ENCODE peak calls at places on chromosomes 4 and X, in eight cellular contexts. One of them, this sample, is unnamed.

GRCh38 chr4:184617611-184618196 is 31.5 kb downstream of the CASP3 start:
- DNase-seq in cardiac muscle cell: no peak
- DNase-seq in adrenal gland: no peak
- DNase-seq in astrocyte: no peak
- DNase-seq in thoracic aorta: no peak
- DNase-seq in IMR-90: no peak
- DNase-seq in dorsolateral prefrontal cortex: no peak
- DNase-seq in uterus: no peak
- DNase-seq in this sample: no peak

GRCh38 chr4:66330125-66330524 is 659.8 kb upstream of the EPHA5 start:
- DNase-seq in cardiac muscle cell: no peak
- DNase-seq in adrenal gland: no peak
- DNase-seq in astrocyte: peak
- DNase-seq in thoracic aorta: no peak
- DNase-seq in IMR-90: no peak
- DNase-seq in dorsolateral prefrontal cortex: no peak
- DNase-seq in uterus: no peak
- DNase-seq in this sample: no peak

GRCh38 chr4:122458625-122459024 is 2.1 kb upstream of the IL2 start:
- DNase-seq in cardiac muscle cell: peak
- DNase-seq in adrenal gland: no peak
- DNase-seq in astrocyte: peak
- DNase-seq in thoracic aorta: no peak
- DNase-seq in IMR-90: peak
- DNase-seq in dorsolateral prefrontal cortex: no peak
- DNase-seq in uterus: no peak
- DNase-seq in this sample: peak

GRCh38 chrX:85112270-85112669 is 108.6 kb downstream of the APOOL start:
- DNase-seq in cardiac muscle cell: no peak
- DNase-seq in adrenal gland: no peak
- DNase-seq in astrocyte: no peak
- DNase-seq in thoracic aorta: no peak
- DNase-seq in IMR-90: no peak
- DNase-seq in dorsolateral prefrontal cortex: no peak
- DNase-seq in uterus: no peak
- DNase-seq in this sample: no peak

GRCh38 chr4:105192910-105193309 is 46.2 kb downstream of the TET2 start:
- DNase-seq in cardiac muscle cell: no peak
- DNase-seq in adrenal gland: no peak
- DNase-seq in astrocyte: no peak
- DNase-seq in thoracic aorta: no peak
- DNase-seq in IMR-90: no peak
- DNase-seq in dorsolateral prefrontal cortex: no peak
- DNase-seq in uterus: no peak
- DNase-seq in this sample: no peak

GRCh38 chrX:39957816-39958561 is 139.8 kb downstream of the BCOR start:
- DNase-seq in cardiac muscle cell: no peak
- DNase-seq in adrenal gland: no peak
- DNase-seq in astrocyte: peak
- DNase-seq in thoracic aorta: no peak
- DNase-seq in IMR-90: peak
- DNase-seq in dorsolateral prefrontal cortex: no peak
- DNase-seq in uterus: no peak
- DNase-seq in this sample: no peak

GRCh38 chr4:3387943-3388348 is 53.8 kb upstream of the HGFAC start:
- DNase-seq in cardiac muscle cell: peak
- DNase-seq in adrenal gland: peak
- DNase-seq in astrocyte: peak
- DNase-seq in thoracic aorta: peak
- DNase-seq in IMR-90: peak
- DNase-seq in dorsolateral prefrontal cortex: peak
- DNase-seq in uterus: peak
- DNase-seq in this sample: peak

GRCh38 chr4:88999392-88999791 is 57.6 kb downstream of the FAM13A start:
- DNase-seq in cardiac muscle cell: no peak
- DNase-seq in adrenal gland: no peak
- DNase-seq in astrocyte: no peak
- DNase-seq in thoracic aorta: no peak
- DNase-seq in IMR-90: no peak
- DNase-seq in dorsolateral prefrontal cortex: no peak
- DNase-seq in uterus: no peak
- DNase-seq in this sample: no peak

GRCh38 chr4:23966720-23967119 is 76.9 kb upstream of the PPARGC1A start:
- DNase-seq in cardiac muscle cell: peak
- DNase-seq in adrenal gland: no peak
- DNase-seq in astrocyte: no peak
- DNase-seq in thoracic aorta: no peak
- DNase-seq in IMR-90: no peak
- DNase-seq in dorsolateral prefrontal cortex: no peak
- DNase-seq in uterus: no peak
- DNase-seq in this sample: no peak

GRCh38 chr4:116788723-116789122 is 296.7 kb downstream of the TRAM1L1 start:
- DNase-seq in cardiac muscle cell: no peak
- DNase-seq in adrenal gland: no peak
- DNase-seq in astrocyte: no peak
- DNase-seq in thoracic aorta: no peak
- DNase-seq in IMR-90: no peak
- DNase-seq in dorsolateral prefrontal cortex: no peak
- DNase-seq in uterus: no peak
- DNase-seq in this sample: no peak

GRCh38 chr4:48949086-48949485 is 37.0 kb upstream of the CWH43 start:
- DNase-seq in cardiac muscle cell: no peak
- DNase-seq in adrenal gland: no peak
- DNase-seq in astrocyte: no peak
- DNase-seq in thoracic aorta: no peak
- DNase-seq in IMR-90: no peak
- DNase-seq in dorsolateral prefrontal cortex: no peak
- DNase-seq in uterus: no peak
- DNase-seq in this sample: no peak

GRCh38 chrX:44876076-44876475 is 3.1 kb downstream of the KDM6A start:
- DNase-seq in cardiac muscle cell: no peak
- DNase-seq in adrenal gland: no peak
- DNase-seq in astrocyte: peak
- DNase-seq in thoracic aorta: no peak
- DNase-seq in IMR-90: peak
- DNase-seq in dorsolateral prefrontal cortex: no peak
- DNase-seq in uterus: no peak
- DNase-seq in this sample: no peak

GRCh38 chr4:124177647-124178425 is 534.7 kb downstream of the ANKRD50 start:
- DNase-seq in cardiac muscle cell: no peak
- DNase-seq in adrenal gland: no peak
- DNase-seq in astrocyte: peak
- DNase-seq in thoracic aorta: no peak
- DNase-seq in IMR-90: peak
- DNase-seq in dorsolateral prefrontal cortex: no peak
- DNase-seq in uterus: no peak
- DNase-seq in this sample: peak

GRCh38 chr4:108301583-108302256 is 133.0 kb upstream of the LEF1 start:
- DNase-seq in cardiac muscle cell: no peak
- DNase-seq in adrenal gland: no peak
- DNase-seq in astrocyte: no peak
- DNase-seq in thoracic aorta: no peak
- DNase-seq in IMR-90: no peak
- DNase-seq in dorsolateral prefrontal cortex: no peak
- DNase-seq in uterus: no peak
- DNase-seq in this sample: no peak

GRCh38 chr4:55409468-55410171 is 13.9 kb downstream of the TMEM165 start:
- DNase-seq in cardiac muscle cell: peak
- DNase-seq in adrenal gland: no peak
- DNase-seq in astrocyte: no peak
- DNase-seq in thoracic aorta: peak
- DNase-seq in IMR-90: peak
- DNase-seq in dorsolateral prefrontal cortex: no peak
- DNase-seq in uterus: no peak
- DNase-seq in this sample: no peak

GRCh38 chrX:96919672-96920071 is 36.0 kb downstream of the RPA4 start:
- DNase-seq in cardiac muscle cell: no peak
- DNase-seq in adrenal gland: no peak
- DNase-seq in astrocyte: no peak
- DNase-seq in thoracic aorta: no peak
- DNase-seq in IMR-90: no peak
- DNase-seq in dorsolateral prefrontal cortex: no peak
- DNase-seq in uterus: no peak
- DNase-seq in this sample: no peak

GRCh38 chr4:110132822-110133719 is 65.3 kb downstream of the ELOVL6 start:
- DNase-seq in cardiac muscle cell: no peak
- DNase-seq in adrenal gland: no peak
- DNase-seq in astrocyte: no peak
- DNase-seq in thoracic aorta: no peak
- DNase-seq in IMR-90: no peak
- DNase-seq in dorsolateral prefrontal cortex: no peak
- DNase-seq in uterus: no peak
- DNase-seq in this sample: no peak

GRCh38 chr4:139501117-139501516 is 47.2 kb downstream of the RAB33B start:
- DNase-seq in cardiac muscle cell: no peak
- DNase-seq in adrenal gland: no peak
- DNase-seq in astrocyte: no peak
- DNase-seq in thoracic aorta: no peak
- DNase-seq in IMR-90: no peak
- DNase-seq in dorsolateral prefrontal cortex: no peak
- DNase-seq in uterus: no peak
- DNase-seq in this sample: no peak

GRCh38 chr4:109730294-109731051 is 603 bp upstream of the PLA2G12A start:
- DNase-seq in cardiac muscle cell: peak
- DNase-seq in adrenal gland: no peak
- DNase-seq in astrocyte: peak
- DNase-seq in thoracic aorta: peak
- DNase-seq in IMR-90: peak
- DNase-seq in dorsolateral prefrontal cortex: peak
- DNase-seq in uterus: no peak
- DNase-seq in this sample: peak

GRCh38 chrX:40623665-40624064 is 437 bp downstream of the MPC1L start:
- DNase-seq in cardiac muscle cell: no peak
- DNase-seq in adrenal gland: no peak
- DNase-seq in astrocyte: no peak
- DNase-seq in thoracic aorta: no peak
- DNase-seq in IMR-90: no peak
- DNase-seq in dorsolateral prefrontal cortex: no peak
- DNase-seq in uterus: no peak
- DNase-seq in this sample: no peak

GRCh38 chr4:48949518-48950207 is 36.4 kb upstream of the CWH43 start:
- DNase-seq in cardiac muscle cell: no peak
- DNase-seq in adrenal gland: no peak
- DNase-seq in astrocyte: no peak
- DNase-seq in thoracic aorta: no peak
- DNase-seq in IMR-90: no peak
- DNase-seq in dorsolateral prefrontal cortex: no peak
- DNase-seq in uterus: no peak
- DNase-seq in this sample: peak

GRCh38 chr4:121307441-121308327 is 73.1 kb downstream of the QRFPR start:
- DNase-seq in cardiac muscle cell: peak
- DNase-seq in adrenal gland: peak
- DNase-seq in astrocyte: peak
- DNase-seq in thoracic aorta: no peak
- DNase-seq in IMR-90: peak
- DNase-seq in dorsolateral prefrontal cortex: no peak
- DNase-seq in uterus: no peak
- DNase-seq in this sample: peak

GRCh38 chr4:100511906-100512305 is 5.9 kb downstream of the EMCN start:
- DNase-seq in cardiac muscle cell: no peak
- DNase-seq in adrenal gland: no peak
- DNase-seq in astrocyte: no peak
- DNase-seq in thoracic aorta: no peak
- DNase-seq in IMR-90: no peak
- DNase-seq in dorsolateral prefrontal cortex: no peak
- DNase-seq in uterus: no peak
- DNase-seq in this sample: no peak
- H3K27ac ChIP-seq in cardiac muscle cell: no peak
- H3K27ac ChIP-seq in adrenal gland: no peak
- H3K27ac ChIP-seq in astrocyte: no peak
- H3K27ac ChIP-seq in thoracic aorta: no peak
- H3K27ac ChIP-seq in IMR-90: no peak
- H3K27ac ChIP-seq in dorsolateral prefrontal cortex: no peak
- H3K27ac ChIP-seq in uterus: peak
- H3K27ac ChIP-seq in this sample: no peak

DNA sequence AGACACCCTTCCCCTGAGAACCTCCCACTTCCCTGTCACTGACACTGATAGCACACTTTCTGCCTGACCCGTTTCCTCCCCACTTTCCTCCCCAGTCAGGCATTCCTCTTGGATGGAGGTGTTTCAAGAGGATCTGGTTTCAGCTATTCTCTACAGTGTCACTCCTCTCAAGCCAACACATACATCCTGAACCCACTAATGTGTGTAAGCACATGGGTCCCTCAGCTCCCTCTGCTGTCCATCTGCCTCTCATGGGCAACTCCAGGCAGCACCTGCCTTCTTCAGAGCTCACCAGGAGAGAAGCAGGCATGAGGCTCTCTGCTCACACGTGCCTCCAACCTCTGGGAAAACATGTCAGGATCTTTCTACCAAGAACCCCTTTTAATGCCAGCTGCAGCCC is 207.6 kb downstream of the NAF1 start:
- DNase-seq in cardiac muscle cell: peak
- DNase-seq in adrenal gland: no peak
- DNase-seq in astrocyte: no peak
- DNase-seq in thoracic aorta: no peak
- DNase-seq in IMR-90: no peak
- DNase-seq in dorsolateral prefrontal cortex: no peak
- DNase-seq in uterus: no peak
- DNase-seq in this sample: no peak
- TF ChIP-seq CTCF in cardiac muscle cell: peak
- TF ChIP-seq CTCF in adrenal gland: no peak
- TF ChIP-seq CTCF in astrocyte: no peak
- TF ChIP-seq CTCF in thoracic aorta: no peak
- TF ChIP-seq CTCF in IMR-90: no peak
- TF ChIP-seq CTCF in dorsolateral prefrontal cortex: no peak
- TF ChIP-seq CTCF in uterus: no peak
- TF ChIP-seq CTCF in this sample: no peak

DNA sequence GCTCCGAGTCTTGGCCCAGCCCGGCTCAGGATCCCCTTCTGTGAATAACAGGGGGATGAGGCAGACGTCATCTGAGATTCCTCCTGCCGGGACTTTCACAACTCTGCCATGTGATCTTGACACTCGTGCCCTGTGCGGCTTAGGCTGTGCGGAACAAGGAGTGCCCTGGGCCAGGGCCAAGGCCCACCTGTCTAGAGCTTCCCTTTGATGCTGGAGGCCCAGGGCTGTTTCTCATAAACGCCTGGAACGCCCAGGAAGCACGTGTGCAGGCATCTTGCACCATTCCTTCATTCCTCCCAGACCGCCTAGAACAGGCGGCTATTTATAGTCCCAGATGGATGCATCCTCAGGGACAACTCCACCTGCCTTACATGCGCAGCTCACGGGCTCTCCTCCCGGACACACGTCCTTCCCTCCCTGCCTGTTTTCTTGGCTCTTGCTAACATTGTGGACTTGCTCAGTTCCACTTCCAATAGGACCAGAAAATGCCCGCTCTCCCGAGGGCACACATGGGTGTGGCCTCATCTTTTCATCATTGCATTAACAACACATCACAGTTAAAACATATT is 57.3 kb downstream of the ABLIM2 start:
- DNase-seq in cardiac muscle cell: no peak
- DNase-seq in adrenal gland: no peak
- DNase-seq in astrocyte: no peak
- DNase-seq in thoracic aorta: no peak
- DNase-seq in IMR-90: no peak
- DNase-seq in dorsolateral prefrontal cortex: no peak
- DNase-seq in uterus: peak
- DNase-seq in this sample: peak
- H3K27ac ChIP-seq in cardiac muscle cell: no peak
- H3K27ac ChIP-seq in adrenal gland: no peak
- H3K27ac ChIP-seq in astrocyte: no peak
- H3K27ac ChIP-seq in thoracic aorta: no peak
- H3K27ac ChIP-seq in IMR-90: no peak
- H3K27ac ChIP-seq in dorsolateral prefrontal cortex: no peak
- H3K27ac ChIP-seq in uterus: peak
- H3K27ac ChIP-seq in this sample: peak

GRCh38 chr4:84583871-84584373 is 995 bp downstream of the CDS1 start:
- DNase-seq in cardiac muscle cell: peak
- DNase-seq in adrenal gland: no peak
- DNase-seq in astrocyte: no peak
- DNase-seq in thoracic aorta: no peak
- DNase-seq in IMR-90: no peak
- DNase-seq in dorsolateral prefrontal cortex: no peak
- DNase-seq in uterus: no peak
- DNase-seq in this sample: no peak
- TF ChIP-seq CTCF in cardiac muscle cell: no peak
- TF ChIP-seq CTCF in adrenal gland: peak
- TF ChIP-seq CTCF in astrocyte: no peak
- TF ChIP-seq CTCF in thoracic aorta: peak
- TF ChIP-seq CTCF in IMR-90: no peak
- TF ChIP-seq CTCF in dorsolateral prefrontal cortex: no peak
- TF ChIP-seq CTCF in uterus: no peak
- TF ChIP-seq CTCF in this sample: peak